ENCODE peak calls at places on chromosomes 5 and 9, in nine cellular contexts. D is CD8-positive, alpha-beta memory T cell; I is neural progenitor cell; J is fibroblast of the aortic adventitia; Z is brain microvascular endothelial cell; H is Peyer's patch; P is kidney epithelial cell; U is PC-3; K is fibroblast of pulmonary artery. T is an unnamed sample.

GRCh38 chr5:127702913-127703575 is at the start of gene CCDC192:
- DNase-seq in D (no peak), I (peak; percentile 30), J (no peak), Z (peak; percentile 4), H (no peak), P (no peak), U (no peak), K (no peak), T (no peak)

GRCh38 chr5:161086456-161086855 is 234.4 kb upstream of the ATP10B start:
- DNase-seq in D (no peak), I (no peak), J (peak; percentile 41), Z (no peak), H (no peak), P (no peak), U (no peak), K (no peak), T (no peak)

GRCh38 chr5:60333103-60333502 is 366.9 kb downstream of the DEPDC1B start:
- DNase-seq in D (no peak), I (no peak), J (no peak), Z (no peak), H (no peak), P (no peak), U (peak; percentile 29), K (no peak), T (no peak)

GRCh38 chr9:131781069-131781468 is 41.2 kb upstream of the RAPGEF1 start:
- DNase-seq in D (no peak), I (no peak), J (no peak), Z (no peak), H (no peak), P (no peak), U (no peak), K (no peak), T (no peak)

GRCh38 chr5:124660229-124661093 is 86.0 kb downstream of the ZNF608 start:
- DNase-seq in D (no peak), I (peak; percentile 22), J (no peak), Z (no peak), H (no peak), P (peak; percentile 81), U (peak; percentile 67), K (peak; percentile 43), T (no peak)

GRCh38 chr9:98902925-98903324 is 40.8 kb upstream of the COL15A1 start:
- DNase-seq in D (no peak), I (no peak), J (no peak), Z (no peak), H (no peak), P (no peak), U (no peak), K (no peak), T (no peak)

GRCh38 chr5:2254404-2254803 is 371.7 kb upstream of the IRX4 start:
- DNase-seq in D (no peak), I (no peak), J (no peak), Z (no peak), H (no peak), P (no peak), U (no peak), K (no peak), T (no peak)

GRCh38 chr5:159878988-159879471 is 37.3 kb upstream of the ADRA1B start:
- DNase-seq in D (no peak), I (peak; percentile 95), J (peak; percentile 86), Z (peak; percentile 91), H (no peak), P (no peak), U (no peak), K (peak; percentile 89), T (peak; percentile 29)

GRCh38 chr5:157594237-157594636 is 18.7 kb upstream of the ADAM19 start:
- DNase-seq in D (no peak), I (no peak), J (no peak), Z (no peak), H (no peak), P (no peak), U (no peak), K (no peak), T (no peak)

GRCh38 chr5:157591766-157592165 is 16.2 kb upstream of the ADAM19 start:
- DNase-seq in D (no peak), I (no peak), J (no peak), Z (no peak), H (no peak), P (no peak), U (no peak), K (no peak), T (no peak)

GRCh38 chr5:157593036-157593435 is 17.5 kb upstream of the ADAM19 start:
- DNase-seq in D (no peak), I (no peak), J (no peak), Z (no peak), H (no peak), P (no peak), U (no peak), K (no peak), T (no peak)

GRCh38 chr5:157594675-157595074 is 19.1 kb upstream of the ADAM19 start:
- DNase-seq in D (no peak), I (no peak), J (no peak), Z (no peak), H (no peak), P (no peak), U (no peak), K (no peak), T (no peak)

GRCh38 chr5:157592594-157592993 is 17.0 kb upstream of the ADAM19 start:
- DNase-seq in D (no peak), I (no peak), J (no peak), Z (no peak), H (no peak), P (no peak), U (no peak), K (no peak), T (no peak)
- H3K4me3 ChIP-seq in D (no peak overlapping the region), I (no peak overlapping the region), J (no peak overlapping the region), Z (no peak overlapping the region), H (no peak overlapping the region), P (no peak overlapping the region), U (no peak overlapping the region), K (no peak overlapping the region), T (no peak overlapping the region)

GRCh38 chr9:125649826-125650225 is 57.2 kb downstream of the MAPKAP1 start:
- DNase-seq in D (no peak), I (no peak), J (peak; percentile 17), Z (no peak), H (no peak), P (no peak), U (no peak), K (no peak), T (no peak)

GRCh38 chr9:125654121-125654520 is 52.9 kb downstream of the MAPKAP1 start:
- DNase-seq in D (no peak), I (peak; percentile 71), J (no peak), Z (no peak), H (no peak), P (no peak), U (no peak), K (no peak), T (peak; percentile 70)

GRCh38 chr9:125652771-125653170 is 54.2 kb downstream of the MAPKAP1 start:
- DNase-seq in D (no peak), I (no peak), J (no peak), Z (no peak), H (no peak), P (no peak), U (no peak), K (no peak), T (no peak)

GRCh38 chr9:125650271-125650737 is 56.7 kb downstream of the MAPKAP1 start:
- DNase-seq in D (no peak), I (no peak), J (peak; percentile 69), Z (no peak), H (no peak), P (peak; percentile 21), U (peak; percentile 66), K (peak; percentile 69), T (no peak)

DNA sequence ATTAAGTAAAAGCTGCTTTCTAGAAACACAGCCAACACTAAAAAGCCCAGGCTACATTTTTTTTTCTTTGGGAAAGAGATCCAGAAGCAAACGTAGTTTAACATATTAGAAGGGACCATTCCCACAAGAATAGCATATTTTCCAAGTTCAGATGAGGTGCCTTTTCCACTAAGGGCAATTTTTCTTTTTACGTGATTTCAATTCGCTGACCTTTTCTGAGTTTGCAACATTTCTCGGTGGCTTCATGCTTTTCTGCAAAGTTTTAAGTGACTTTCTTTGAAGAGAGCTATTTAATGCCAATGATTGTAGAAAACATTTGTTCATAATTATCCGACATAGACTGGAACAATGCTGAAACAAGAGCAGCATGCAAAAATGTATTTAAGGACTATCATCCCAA is 55.1 kb downstream of the MAPKAP1 start:
- DNase-seq in D (no peak), I (no peak), J (peak; percentile 13), Z (no peak), H (no peak), P (no peak), U (no peak), K (no peak), T (no peak)
- H3K4me3 ChIP-seq in D (no peak overlapping the region), I (no peak overlapping the region), J (no peak overlapping the region), Z (no peak overlapping the region), H (no peak overlapping the region), P (no peak overlapping the region), U (no peak overlapping the region), K (no peak overlapping the region), T (no peak overlapping the region)

DNA sequence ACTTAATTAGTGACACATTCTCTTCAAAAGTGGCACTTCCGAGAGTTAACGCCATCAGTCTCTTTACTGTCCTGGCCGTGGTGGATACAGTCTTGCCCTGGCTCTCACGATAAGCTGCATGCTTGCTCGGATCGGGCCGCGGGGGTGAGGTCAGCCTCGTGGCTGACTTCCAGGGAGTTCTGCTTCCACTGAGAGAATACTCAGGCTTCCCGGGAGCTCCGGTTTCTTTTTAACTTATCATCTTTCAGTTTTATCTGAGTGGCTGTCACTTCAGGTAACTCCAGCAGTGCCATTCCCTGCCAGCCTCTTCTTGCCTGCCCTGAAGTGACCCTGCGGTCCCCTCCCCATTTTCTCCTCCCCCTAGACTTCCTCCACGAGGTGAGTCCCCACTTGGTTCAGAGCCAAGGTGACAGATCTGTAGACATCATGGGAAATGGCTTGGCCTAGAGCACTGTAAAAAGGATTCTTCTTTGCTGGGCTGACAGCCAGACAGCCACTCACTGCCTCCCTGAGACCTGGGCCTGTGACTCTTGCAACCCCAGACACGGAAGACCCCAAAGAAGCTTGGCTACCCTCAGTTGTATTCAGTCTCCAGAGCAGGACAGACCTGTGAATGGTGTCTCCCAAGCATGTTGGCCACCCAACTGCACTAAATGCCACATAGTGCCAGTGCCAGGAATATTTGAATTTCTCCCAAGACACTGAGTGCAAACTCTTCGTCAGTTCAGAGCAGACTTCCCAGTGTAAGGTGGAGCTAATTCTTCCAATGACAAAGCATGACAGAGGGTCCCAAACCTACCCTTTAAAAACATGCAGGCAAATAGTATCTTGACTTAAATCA is 95.1 kb downstream of the DAPK1 start:
- DNase-seq in D (no peak), I (no peak), J (peak; percentile 79), Z (peak; percentile 72), H (no peak), P (peak; percentile 28), U (no peak), K (peak; percentile 75), T (no peak)
- H3K4me3 ChIP-seq in D (no peak overlapping the region), I (no peak overlapping the region), J (peak overlapping the region; percentile 31), Z (no peak overlapping the region), H (no peak overlapping the region), P (no peak overlapping the region), U (no peak overlapping the region), K (peak overlapping the region; percentile 30), T (no peak overlapping the region)

DNA sequence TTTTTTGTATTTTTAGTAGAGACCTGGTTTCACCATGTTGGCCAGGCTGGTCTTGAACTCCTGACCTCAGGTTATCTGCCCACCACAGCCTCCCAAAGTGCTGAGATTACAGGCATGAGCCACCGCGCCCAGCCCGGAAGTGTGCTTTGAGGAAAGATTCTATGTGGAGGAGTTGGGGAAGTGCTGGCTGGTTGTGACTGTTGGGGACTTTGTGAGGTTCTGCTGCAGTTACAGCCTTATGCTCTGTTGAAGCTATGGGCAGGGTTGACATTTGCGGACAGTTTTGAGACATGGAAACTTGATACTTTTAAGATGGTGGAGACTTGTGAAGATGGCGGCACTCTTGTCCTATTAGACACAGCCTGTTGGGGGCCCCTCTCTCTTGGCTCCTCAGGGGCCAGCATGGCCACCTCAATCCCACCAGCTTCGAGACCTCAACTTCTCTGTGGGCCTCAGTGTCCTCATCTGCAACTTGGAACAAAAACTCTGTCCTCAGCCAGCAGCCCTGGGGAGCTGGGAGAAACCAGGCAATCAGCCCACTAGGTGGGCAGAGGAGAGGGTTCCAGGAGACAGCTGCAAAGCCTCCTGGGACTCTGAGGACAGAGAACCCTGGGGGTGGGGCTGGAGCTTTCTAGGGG is 24.9 kb downstream of the C9orf50 start:
- DNase-seq in D (no peak), I (no peak), J (no peak), Z (no peak), H (no peak), P (no peak), U (no peak), K (no peak), T (no peak)
- H3K4me3 ChIP-seq in D (no peak overlapping the region), I (peak overlapping the region; percentile 56), J (no peak overlapping the region), Z (no peak overlapping the region), H (no peak overlapping the region), P (no peak overlapping the region), U (no peak overlapping the region), K (no peak overlapping the region), T (peak overlapping the region; percentile 86)